ENCODE peak calls at places on chromosomes 11 and 22, in six cellular contexts. O, L, E, C, K and B are unnamed samples.

GRCh38 chr11:125070699-125071254 is 7.7 kb downstream of the SLC37A2 start:
- DNase-seq in O (peak; percentile 59), L (no peak), E (no peak), C (no peak), K (peak; percentile 66), B (no peak)

GRCh38 chr11:78940500-78941225 is 366.0 kb upstream of the NARS2 start:
- DNase-seq in O (no peak), L (no peak), E (no peak), C (peak; percentile 86), K (no peak), B (no peak)

GRCh38 chr11:746289-747175 is 732 bp upstream of the TALDO1 start:
- DNase-seq in O (no peak), L (no peak), E (no peak), C (peak; percentile 56), K (no peak), B (peak; percentile 64)

GRCh38 chr11:12404461-12404860 is 27.1 kb downstream of the PARVA start:
- DNase-seq in O (peak; percentile 45), L (no peak), E (no peak), C (no peak), K (peak; percentile 33), B (no peak)

GRCh38 chr11:46315033-46315738 is 32.1 kb upstream of the DGKZ start:
- DNase-seq in O (peak; percentile 57), L (peak; percentile 29), E (no peak), C (peak; percentile 85), K (peak; percentile 72), B (peak; percentile 94)

GRCh38 chr22:46484156-46484860 is 53.1 kb downstream of the CELSR1 start:
- DNase-seq in O (no peak), L (no peak), E (no peak), C (no peak), K (no peak), B (no peak)

GRCh38 chr22:22866381-22867111 is 21.1 kb upstream of the IGLL5 start:
- DNase-seq in O (no peak), L (no peak), E (no peak), C (no peak), K (no peak), B (peak; percentile 74)

GRCh38 chr11:130872513-130872912 is 43.8 kb downstream of the SNX19 start:
- DNase-seq in O (no peak), L (no peak), E (no peak), C (no peak), K (no peak), B (no peak)

GRCh38 chr11:61830318-61831105 is 2.4 kb downstream of the FADS2 start:
- DNase-seq in O (no peak), L (no peak), E (no peak), C (no peak), K (no peak), B (no peak)

GRCh38 chr22:41563051-41563711 is 2.4 kb downstream of the CSDC2 start:
- DNase-seq in O (no peak), L (no peak), E (peak; percentile 81), C (no peak), K (no peak), B (no peak)

GRCh38 chr11:8093931-8094575 is 13.0 kb downstream of the TUB start:
- DNase-seq in O (no peak), L (no peak), E (no peak), C (no peak), K (no peak), B (no peak)

GRCh38 chr11:18853086-18853720 is 61.6 kb upstream of the PTPN5 start:
- DNase-seq in O (no peak), L (no peak), E (peak; percentile 9), C (peak; percentile 61), K (no peak), B (peak; percentile 72)

GRCh38 chr11:105111145-105111944 is 28.2 kb downstream of the CARD18 start:
- DNase-seq in O (no peak), L (no peak), E (no peak), C (peak; percentile 2), K (no peak), B (no peak)

GRCh38 chr11:88555018-88555828 is 217.7 kb upstream of the CTSC start:
- DNase-seq in O (no peak), L (no peak), E (peak; percentile 99), C (no peak), K (no peak), B (no peak)

GRCh38 chr11:64251722-64251985 is 324 bp downstream of the PLCB3 start:
- DNase-seq in O (no peak), L (no peak), E (no peak), C (no peak), K (no peak), B (no peak)

GRCh38 chr11:124625504-124626168 is 3.0 kb downstream of the TBRG1 start:
- DNase-seq in O (no peak), L (no peak), E (no peak), C (no peak), K (no peak), B (no peak)

GRCh38 chr22:39621826-39622225 is 51.3 kb downstream of the CACNA1I start:
- DNase-seq in O (no peak), L (no peak), E (no peak), C (no peak), K (no peak), B (no peak)

GRCh38 chr22:37561209-37562048 is 1.1 kb downstream of the CDC42EP1 start:
- DNase-seq in O (peak; percentile 92), L (peak; percentile 84), E (peak; percentile 79), C (peak; percentile 87), K (peak; percentile 95), B (peak; percentile 91)

GRCh38 chr11:93585758-93586157 is 42.6 kb upstream of the SMCO4 start:
- DNase-seq in O (no peak), L (no peak), E (no peak), C (no peak), K (no peak), B (no peak)

GRCh38 chr11:78659326-78660319 is 85.0 kb upstream of the NARS2 start:
- DNase-seq in O (no peak), L (no peak), E (no peak), C (no peak), K (no peak), B (no peak)

GRCh38 chr22:35470903-35471321 is 69.7 kb upstream of the RASD2 start:
- DNase-seq in O (no peak), L (no peak), E (no peak), C (no peak), K (no peak), B (peak; percentile 61)

GRCh38 chr22:30392661-30393321 is 4.0 kb upstream of the SEC14L2 start:
- DNase-seq in O (no peak), L (no peak), E (no peak), C (no peak), K (no peak), B (peak; percentile 83)

GRCh38 chr11:114027396-114027795 is 32.1 kb upstream of the ZBTB16 start:
- DNase-seq in O (no peak), L (no peak), E (no peak), C (no peak), K (no peak), B (no peak)

GRCh38 chr22:11616811-11617210 is 3911.2 kb upstream of the OR11H1 start:
- DNase-seq in O (no peak), L (no peak), E (no peak), C (no peak), K (no peak), B (no peak)

GRCh38 chr11:26618441-26618840 is 46.4 kb upstream of the MUC15 start:
- DNase-seq in O (no peak), L (no peak), E (no peak), C (no peak), K (no peak), B (no peak)

GRCh38 chr11:1047576-1048156 is 11.1 kb upstream of the MUC6 start:
- DNase-seq in O (no peak), L (no peak), E (no peak), C (no peak), K (no peak), B (no peak)

GRCh38 chr11:84969103-84969502 is 658.0 kb downstream of the DLG2 start:
- DNase-seq in O (no peak), L (no peak), E (no peak), C (peak; percentile 48), K (no peak), B (no peak)

GRCh38 chr11:47216141-47216798 is 1.5 kb downstream of the DDB2 start:
- DNase-seq in O (peak; percentile 27), L (peak; percentile 55), E (no peak), C (peak; percentile 62), K (peak; percentile 68), B (peak; percentile 62)

GRCh38 chr11:71499125-71499524 is 27.9 kb upstream of the KRTAP5-7 start:
- DNase-seq in O (no peak), L (no peak), E (no peak), C (no peak), K (no peak), B (no peak)

DNA sequence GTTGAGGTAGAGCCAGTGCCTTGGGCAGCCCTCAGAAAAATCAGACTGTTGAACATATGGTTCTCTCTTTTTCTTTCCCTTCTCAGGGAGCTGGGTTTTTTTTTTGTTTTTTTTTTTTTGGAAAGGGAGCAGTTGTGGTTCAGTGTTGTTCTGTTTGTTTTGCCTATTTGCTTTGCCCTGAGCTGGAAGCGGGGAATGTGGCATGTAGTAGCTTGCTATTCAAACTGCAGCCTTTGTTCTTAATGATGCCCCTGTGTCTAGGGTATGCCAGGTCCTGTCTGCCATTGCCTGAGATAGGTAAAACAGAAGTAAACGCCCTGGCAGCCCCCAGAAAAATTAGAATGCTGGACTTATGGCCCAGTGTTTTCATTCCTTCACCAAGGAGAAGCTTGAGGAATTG is 3.6 kb upstream of the MS4A2 start:
- DNase-seq in O (no peak), L (no peak), E (no peak), C (no peak), K (no peak), B (no peak)
- H3K4me3 ChIP-seq in O (no peak overlapping the region), L (no peak overlapping the region), E (no peak overlapping the region), C (no peak overlapping the region), K (no peak overlapping the region), B (no peak overlapping the region)

DNA sequence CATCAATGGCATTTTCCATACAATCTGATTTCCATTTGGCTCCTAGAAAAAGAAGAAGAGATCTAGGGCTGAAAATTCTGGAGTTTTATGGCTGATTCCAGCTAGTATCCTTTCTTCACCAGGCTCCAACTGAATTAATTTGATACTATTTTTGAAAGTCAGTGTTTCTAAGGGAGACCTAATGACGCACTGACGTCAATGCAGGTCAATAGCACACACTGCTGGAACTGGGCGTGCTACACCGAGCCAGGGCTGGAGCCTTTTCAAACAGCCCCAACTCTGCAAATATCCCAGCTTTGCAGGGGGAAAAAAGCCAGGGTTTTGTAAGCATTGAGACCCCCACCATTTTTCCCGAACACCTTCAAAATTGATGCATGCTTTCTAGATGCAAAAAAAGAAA is 124.7 kb upstream of the HSD17B12 start:
- DNase-seq in O (peak; percentile 21), L (no peak), E (no peak), C (peak; percentile 63), K (no peak), B (no peak)
- H3K4me3 ChIP-seq in O (no peak overlapping the region), L (peak overlapping the region; percentile 14), E (no peak overlapping the region), C (peak overlapping the region; percentile 33), K (no peak overlapping the region), B (no peak overlapping the region)

GRCh38 chr22:27149886-27150529 is 492.6 kb downstream of the MIAT start:
- DNase-seq in O (no peak), L (no peak), E (no peak), C (no peak), K (no peak), B (no peak)
- H3K4me3 ChIP-seq in O (no peak overlapping the region), L (no peak overlapping the region), E (no peak overlapping the region), C (no peak overlapping the region), K (no peak overlapping the region), B (no peak overlapping the region)

DNA sequence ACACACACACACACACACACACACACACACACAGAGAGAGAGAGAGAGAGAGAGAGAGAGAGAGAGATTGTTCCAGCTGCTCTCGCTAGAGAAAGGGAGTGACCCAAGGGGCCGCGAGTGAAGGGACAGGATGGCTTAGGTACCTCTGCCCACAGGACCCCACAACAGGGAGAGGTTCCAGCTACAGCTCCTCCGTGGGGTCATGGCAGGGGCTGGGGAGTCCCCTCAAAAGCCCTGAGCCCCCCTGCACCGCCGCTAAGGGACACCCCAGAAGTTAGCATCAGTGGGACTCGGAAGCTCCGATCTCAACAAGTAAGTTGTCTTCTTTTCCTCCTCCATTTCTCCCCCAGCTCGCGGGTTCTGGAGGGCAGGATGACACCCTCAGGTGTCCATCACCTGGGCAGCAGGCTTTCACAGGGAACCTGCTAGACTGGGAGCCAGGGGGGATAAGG is 280 bp downstream of the KCNJ5 start:
- DNase-seq in O (no peak), L (no peak), E (no peak), C (no peak), K (no peak), B (no peak)
- H3K4me3 ChIP-seq in O (peak overlapping the region; percentile 50), L (peak overlapping the region; percentile 82), E (no peak overlapping the region), C (peak overlapping the region; percentile 76), K (no peak overlapping the region), B (no peak overlapping the region)